ENCODE peak calls at places on chromosomes 5 and 9, in four cellular contexts. One of them, this sample, is unnamed.

GRCh38 chr9:87605676-87606075 is 108.0 kb downstream of the DAPK1 start:
- DNase-seq in upper lobe of left lung: no peak
- DNase-seq in spleen: no peak
- DNase-seq in transverse colon: no peak
- DNase-seq in this sample: no peak

GRCh38 chr9:33297455-33297854 is 7.1 kb downstream of the NFX1 start:
- DNase-seq in transverse colon: peak; percentile 80
- DNase-seq in upper lobe of left lung: no peak
- DNase-seq in spleen: peak; percentile 82
- DNase-seq in this sample: peak; percentile 62

GRCh38 chr5:179817071-179817840 is 3.4 kb upstream of the SQSTM1 start:
- DNase-seq in spleen: peak; percentile 89
- DNase-seq in transverse colon: no peak
- DNase-seq in upper lobe of left lung: peak; percentile 90
- DNase-seq in this sample: no peak

GRCh38 chr5:140253985-140254384 is 48.9 kb downstream of the PFDN1 start:
- DNase-seq in transverse colon: peak; percentile 69
- DNase-seq in upper lobe of left lung: no peak
- DNase-seq in spleen: no peak
- DNase-seq in this sample: peak; percentile 61

GRCh38 chr9:13485068-13485596 is 205.6 kb upstream of the MPDZ start:
- DNase-seq in transverse colon: peak; percentile 14
- DNase-seq in upper lobe of left lung: no peak
- DNase-seq in spleen: no peak
- DNase-seq in this sample: no peak

GRCh38 chr9:78386746-78387145 is 89.8 kb downstream of the PSAT1 start:
- DNase-seq in upper lobe of left lung: no peak
- DNase-seq in transverse colon: no peak
- DNase-seq in spleen: no peak
- DNase-seq in this sample: no peak

GRCh38 chr5:87210076-87210475 is 57.6 kb upstream of the RASA1 start:
- DNase-seq in spleen: no peak
- DNase-seq in transverse colon: no peak
- DNase-seq in upper lobe of left lung: no peak
- DNase-seq in this sample: no peak

GRCh38 chr9:111271481-111272080 is 58.4 kb downstream of the OR2K2 start:
- DNase-seq in spleen: no peak
- DNase-seq in upper lobe of left lung: no peak
- DNase-seq in transverse colon: no peak
- DNase-seq in this sample: no peak

GRCh38 chr5:124744170-124744911 is 2.1 kb downstream of the ZNF608 start:
- DNase-seq in upper lobe of left lung: peak; percentile 82
- DNase-seq in spleen: peak; percentile 83
- DNase-seq in transverse colon: peak; percentile 76
- DNase-seq in this sample: peak; percentile 76

GRCh38 chr5:58974083-58974482 is 391.2 kb downstream of the RAB3C start:
- DNase-seq in spleen: no peak
- DNase-seq in upper lobe of left lung: no peak
- DNase-seq in transverse colon: no peak
- DNase-seq in this sample: no peak
- TF ChIP-seq POLR2AphosphoS5 in spleen: no peak
- TF ChIP-seq POLR2AphosphoS5 in upper lobe of left lung: no peak
- TF ChIP-seq POLR2AphosphoS5 in transverse colon: no peak
- TF ChIP-seq POLR2AphosphoS5 in this sample: no peak

GRCh38 chr9:127129073-127129717 is 6.8 kb upstream of the ANGPTL2 start:
- DNase-seq in upper lobe of left lung: no peak
- DNase-seq in transverse colon: no peak
- DNase-seq in spleen: no peak
- DNase-seq in this sample: no peak
- H3K4me1 ChIP-seq in upper lobe of left lung: peaks cover 40% of the 10 kb centered on the region
- H3K4me1 ChIP-seq in transverse colon: peaks cover 15% of the 10 kb centered on the region
- H3K4me1 ChIP-seq in spleen: peaks cover 31% of the 10 kb centered on the region
- H3K4me1 ChIP-seq in this sample: peaks cover 67% of the 10 kb centered on the region

DNA sequence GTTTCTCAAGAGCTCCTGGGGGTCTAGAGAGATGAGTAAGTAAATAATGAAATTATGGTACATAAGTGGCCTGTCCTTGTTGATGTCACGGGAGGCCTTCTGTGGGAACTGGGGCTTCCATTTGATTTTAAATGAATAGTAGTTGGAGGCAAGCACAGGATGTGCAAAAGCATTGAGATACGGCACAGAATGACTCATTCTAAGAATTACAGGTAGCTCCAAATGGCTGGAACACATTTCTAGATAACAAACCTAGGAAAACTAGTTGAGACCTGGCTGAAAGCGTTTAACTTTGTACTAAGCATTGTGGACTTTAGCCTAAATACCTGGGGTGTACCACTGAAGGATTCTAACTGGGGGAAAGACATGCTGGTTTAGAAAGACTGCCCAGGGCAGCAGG is 9.4 kb downstream of the SKP2 start:
- DNase-seq in transverse colon: no peak
- DNase-seq in upper lobe of left lung: no peak
- DNase-seq in spleen: no peak
- DNase-seq in this sample: no peak
- TF ChIP-seq POLR2A in transverse colon: no peak
- TF ChIP-seq POLR2A in upper lobe of left lung: no peak
- TF ChIP-seq POLR2A in spleen: no peak
- TF ChIP-seq POLR2A in this sample: no peak

DNA sequence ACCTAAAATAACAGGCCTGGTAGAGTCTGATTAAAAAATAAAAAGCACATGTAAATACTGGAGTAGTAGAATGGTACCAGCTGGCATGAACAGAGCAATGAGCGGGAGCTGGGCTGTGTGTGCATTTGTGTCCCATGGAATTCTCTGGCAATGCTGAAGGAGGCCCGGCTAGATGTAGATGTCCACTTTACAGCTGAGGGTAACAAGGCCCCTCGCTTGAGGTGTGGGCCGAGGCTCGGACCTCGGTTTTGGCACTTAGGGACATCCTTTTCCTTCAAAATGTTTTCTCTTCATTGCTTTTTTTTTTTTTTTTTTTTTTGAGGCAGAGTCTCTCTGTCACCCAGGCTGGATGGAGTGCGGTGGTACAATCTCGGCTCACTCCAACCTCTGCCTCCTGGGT is 1.5 kb upstream of the FGD3 start:
- DNase-seq in spleen: no peak
- DNase-seq in transverse colon: no peak
- DNase-seq in upper lobe of left lung: no peak
- DNase-seq in this sample: no peak
- TF ChIP-seq POLR2AphosphoS5 in spleen: no peak
- TF ChIP-seq POLR2AphosphoS5 in transverse colon: no peak
- TF ChIP-seq POLR2AphosphoS5 in upper lobe of left lung: no peak
- TF ChIP-seq POLR2AphosphoS5 in this sample: no peak

GRCh38 chr9:136087741-136088480 is 7.2 kb downstream of the NACC2 start:
- DNase-seq in transverse colon: no peak
- DNase-seq in spleen: no peak
- DNase-seq in upper lobe of left lung: peak; percentile 50
- DNase-seq in this sample: no peak
- H3K4me1 ChIP-seq in transverse colon: peaks cover 43% of the 10 kb centered on the region
- H3K4me1 ChIP-seq in spleen: peaks cover 86% of the 10 kb centered on the region
- H3K4me1 ChIP-seq in upper lobe of left lung: peaks cover 80% of the 10 kb centered on the region
- H3K4me1 ChIP-seq in this sample: peaks cover 98% of the 10 kb centered on the region

This sample was measured in stomach.